ENCODE peak calls at places on chromosomes 13 and 19, in six cellular contexts. V is endothelial cell of umbilical vein, Q is cardiac muscle cell, U is left ventricle myocardium inferior, T is progenitor cell of endocrine pancreas, P is COLO829. Z is an unnamed sample.

GRCh38 chr19:13615890-13616289 is 109.6 kb upstream of the CACNA1A start:
- DNase-seq in Q (no peak), P (no peak), T (no peak), U (no peak), V (no peak), Z (no peak)

GRCh38 chr13:109815651-109816050 is 29.3 kb upstream of the IRS2 start:
- DNase-seq in Q (no peak), V (no peak), U (no peak), T (no peak), P (no peak), Z (no peak)

GRCh38 chr13:47147784-47148062 is 250.9 kb upstream of the HTR2A start:
- DNase-seq in P (no peak), U (no peak), T (no peak), V (no peak), Q (no peak), Z (no peak)

GRCh38 chr13:80755925-80756324 is 415.0 kb upstream of the SPRY2 start:
- DNase-seq in Q (no peak), P (no peak), V (no peak), T (no peak), U (no peak), Z (no peak)

GRCh38 chr19:46861691-46862503 is 1.1 kb downstream of the ARHGAP35 start:
- DNase-seq in T (no peak), Q (no peak), U (no peak), P (no peak), V (peak), Z (no peak)

GRCh38 chr19:48553676-48554384 is 1.9 kb downstream of the SULT2B1 start:
- DNase-seq in T (no peak), P (no peak), U (no peak), V (peak), Q (peak), Z (peak)

GRCh38 chr19:18294467-18294864 is 13.0 kb upstream of the JUND start:
- DNase-seq in P (no peak), V (no peak), Q (no peak), T (no peak), U (no peak), Z (no peak)

GRCh38 chr19:35824150-35824549 is 11.5 kb upstream of the PRODH2 start:
- DNase-seq in T (no peak), U (no peak), P (no peak), V (no peak), Q (no peak), Z (no peak)

GRCh38 chr19:48565090-48565489 is 13.1 kb downstream of the SULT2B1 start:
- DNase-seq in U (no peak), P (no peak), T (no peak), V (no peak), Q (peak), Z (no peak)